ENCODE peak calls at places on chromosomes 11 and 22, in six cellular contexts. I, E, A, K, Y and G are unnamed samples.

GRCh38 chr11:118910309-118911112 is 15.2 kb downstream of the BCL9L start:
- DNase-seq in Y (peak; percentile 95), K (peak; percentile 69), E (peak; percentile 61), I (no peak), A (peak; percentile 95), G (peak; percentile 76)

GRCh38 chr22:39900306-39901227 is at the start of gene GRAP2:
- DNase-seq in A (no peak), Y (no peak), E (no peak), K (no peak), I (no peak), G (no peak)

GRCh38 chr11:126163074-126163700 is 48.3 kb downstream of the RPUSD4 start:
- DNase-seq in A (peak; percentile 94), I (peak; percentile 60), K (no peak), E (no peak), Y (peak; percentile 83), G (peak; percentile 64)

GRCh38 chr11:131924446-131925240 is 554.2 kb downstream of the NTM start:
- DNase-seq in E (peak; percentile 53), K (peak; percentile 19), A (peak; percentile 81), Y (no peak), I (no peak), G (no peak)

GRCh38 chr22:47393191-47393590 is 630.7 kb downstream of the TBC1D22A start:
- DNase-seq in Y (no peak), I (no peak), A (no peak), K (no peak), E (no peak), G (no peak)

GRCh38 chr11:2413735-2414579 is 13.4 kb downstream of the TSSC4 start:
- DNase-seq in A (no peak), E (no peak), I (no peak), K (no peak), Y (no peak), G (no peak)

GRCh38 chr11:65575568-65576231 is at the start of gene EHBP1L1:
- DNase-seq in Y (peak; percentile 77), E (peak; percentile 67), K (peak; percentile 29), I (no peak), A (peak; percentile 72), G (peak; percentile 40)

GRCh38 chr11:110362916-110363574 is 66.6 kb upstream of the RDX start:
- DNase-seq in I (peak; percentile 57), E (peak; percentile 16), A (no peak), Y (peak; percentile 81), K (peak; percentile 96), G (no peak)

GRCh38 chr22:46077669-46078099 is 72.6 kb upstream of the PPARA start:
- DNase-seq in I (no peak), E (peak; percentile 9), A (peak; percentile 66), K (peak; percentile 37), Y (no peak), G (no peak)